ENCODE peak calls at places on chromosomes 1 and 21, in five cellular contexts. One of them, this sample, is unnamed.
A peak's percentile ranks its signal among the peaks of the same experiment; 100 is the strongest.

GRCh38 chr21:45551316-45551715 is 9.1 kb upstream of the SLC19A1 start:
- DNase-seq in spleen: peak; percentile 53
- DNase-seq in HEK293T: no peak
- DNase-seq in naive thymus-derived CD8-positive, alpha-beta T cell: peak; percentile 21
- DNase-seq in amniotic stem cell: peak; percentile 67
- DNase-seq in this sample: peak; percentile 10

GRCh38 chr1:4756184-4756504 is 101.7 kb downstream of the AJAP1 start:
- DNase-seq in spleen: no peak
- DNase-seq in HEK293T: no peak
- DNase-seq in naive thymus-derived CD8-positive, alpha-beta T cell: no peak
- DNase-seq in amniotic stem cell: no peak
- DNase-seq in this sample: no peak

GRCh38 chr21:33058468-33059318 is 11.2 kb upstream of the OLIG1 start:
- DNase-seq in spleen: no peak
- DNase-seq in HEK293T: no peak
- DNase-seq in naive thymus-derived CD8-positive, alpha-beta T cell: no peak
- DNase-seq in amniotic stem cell: no peak
- DNase-seq in this sample: no peak

GRCh38 chr1:26191739-26192138 is 1.3 kb downstream of the CATSPER4 start:
- DNase-seq in spleen: no peak
- DNase-seq in HEK293T: no peak
- DNase-seq in naive thymus-derived CD8-positive, alpha-beta T cell: no peak
- DNase-seq in amniotic stem cell: no peak
- DNase-seq in this sample: no peak

GRCh38 chr1:6460349-6461236 is 5.4 kb downstream of the TNFRSF25 start:
- DNase-seq in spleen: peak; percentile 86
- DNase-seq in HEK293T: no peak
- DNase-seq in naive thymus-derived CD8-positive, alpha-beta T cell: peak; percentile 92
- DNase-seq in amniotic stem cell: no peak
- DNase-seq in this sample: peak; percentile 79

GRCh38 chr1:155173478-155174333 is at the start of gene TRIM46:
- DNase-seq in spleen: peak; percentile 89
- DNase-seq in HEK293T: peak; percentile 67
- DNase-seq in naive thymus-derived CD8-positive, alpha-beta T cell: peak; percentile 54
- DNase-seq in amniotic stem cell: peak; percentile 14
- DNase-seq in this sample: peak; percentile 79

GRCh38 chr1:19664453-19665043 is at the start of gene HTR6:
- DNase-seq in spleen: no peak
- DNase-seq in HEK293T: peak; percentile 62
- DNase-seq in naive thymus-derived CD8-positive, alpha-beta T cell: no peak
- DNase-seq in amniotic stem cell: no peak
- DNase-seq in this sample: no peak

GRCh38 chr1:56396524-56397067 is 182.8 kb downstream of the PLPP3 start:
- DNase-seq in spleen: no peak
- DNase-seq in HEK293T: no peak
- DNase-seq in naive thymus-derived CD8-positive, alpha-beta T cell: no peak
- DNase-seq in amniotic stem cell: no peak
- DNase-seq in this sample: no peak

GRCh38 chr1:68104155-68104554 is 53.7 kb upstream of the DIRAS3 start:
- DNase-seq in spleen: no peak
- DNase-seq in HEK293T: no peak
- DNase-seq in naive thymus-derived CD8-positive, alpha-beta T cell: no peak
- DNase-seq in amniotic stem cell: no peak
- DNase-seq in this sample: no peak

GRCh38 chr1:21956720-21957552 is 19.8 kb upstream of the HSPG2 start:
- DNase-seq in spleen: no peak
- DNase-seq in HEK293T: no peak
- DNase-seq in naive thymus-derived CD8-positive, alpha-beta T cell: peak; percentile 71
- DNase-seq in amniotic stem cell: no peak
- DNase-seq in this sample: no peak

GRCh38 chr1:233112184-233113008 is 162.0 kb downstream of the NTPCR start:
- DNase-seq in spleen: no peak
- DNase-seq in HEK293T: no peak
- DNase-seq in naive thymus-derived CD8-positive, alpha-beta T cell: no peak
- DNase-seq in amniotic stem cell: no peak
- DNase-seq in this sample: no peak

This sample was measured in B cell.